ENCODE peak calls at places on chromosome 16, in eight cellular contexts. One of them, this sample, is unnamed.

GRCh38 chr16:68086336-68086821 is 1.2 kb downstream of the NFATC3 start:
- DNase-seq in Calu3: no peak
- DNase-seq in nephron progenitor cell: no peak
- DNase-seq in hepatocyte: no peak
- DNase-seq in brain microvascular endothelial cell: no peak
- DNase-seq in Panc1: no peak
- DNase-seq in A549: peak; percentile 49
- DNase-seq in natural killer cell: no peak
- DNase-seq in this sample: no peak

GRCh38 chr16:54239441-54239840 is 47.1 kb downstream of the IRX3 start:
- DNase-seq in Calu3: no peak
- DNase-seq in nephron progenitor cell: no peak
- DNase-seq in hepatocyte: no peak
- DNase-seq in brain microvascular endothelial cell: no peak
- DNase-seq in Panc1: no peak
- DNase-seq in A549: no peak
- DNase-seq in natural killer cell: no peak
- DNase-seq in this sample: no peak

GRCh38 chr16:11706180-11706742 is 36.4 kb downstream of the TXNDC11 start:
- DNase-seq in Calu3: no peak
- DNase-seq in nephron progenitor cell: no peak
- DNase-seq in hepatocyte: no peak
- DNase-seq in brain microvascular endothelial cell: no peak
- DNase-seq in Panc1: no peak
- DNase-seq in A549: no peak
- DNase-seq in natural killer cell: no peak
- DNase-seq in this sample: no peak

GRCh38 chr16:88534731-88535141 is 35.5 kb upstream of the ZC3H18 start:
- DNase-seq in Calu3: no peak
- DNase-seq in nephron progenitor cell: peak; percentile 65
- DNase-seq in hepatocyte: no peak
- DNase-seq in brain microvascular endothelial cell: peak; percentile 13
- DNase-seq in Panc1: no peak
- DNase-seq in A549: peak; percentile 69
- DNase-seq in natural killer cell: no peak
- DNase-seq in this sample: peak; percentile 59

GRCh38 chr16:67881557-67882220 is 3.0 kb upstream of the NRN1L start:
- DNase-seq in Calu3: no peak
- DNase-seq in nephron progenitor cell: no peak
- DNase-seq in hepatocyte: no peak
- DNase-seq in brain microvascular endothelial cell: no peak
- DNase-seq in Panc1: no peak
- DNase-seq in A549: no peak
- DNase-seq in natural killer cell: no peak
- DNase-seq in this sample: no peak

GRCh38 chr16:1612320-1613111 is at the start of gene CRAMP1:
- DNase-seq in Calu3: peak; percentile 26
- DNase-seq in nephron progenitor cell: peak; percentile 47
- DNase-seq in hepatocyte: peak; percentile 43
- DNase-seq in brain microvascular endothelial cell: peak; percentile 9
- DNase-seq in Panc1: no peak
- DNase-seq in A549: peak; percentile 27
- DNase-seq in natural killer cell: peak; percentile 26
- DNase-seq in this sample: peak; percentile 43

GRCh38 chr16:81237942-81238295 is 570 bp upstream of the BCO1 start:
- DNase-seq in Calu3: no peak
- DNase-seq in nephron progenitor cell: peak; percentile 26
- DNase-seq in hepatocyte: no peak
- DNase-seq in brain microvascular endothelial cell: no peak
- DNase-seq in Panc1: no peak
- DNase-seq in A549: no peak
- DNase-seq in natural killer cell: no peak
- DNase-seq in this sample: no peak

GRCh38 chr16:66610111-66610820 is 5.8 kb downstream of the CMTM3 start:
- DNase-seq in Calu3: no peak
- DNase-seq in nephron progenitor cell: no peak
- DNase-seq in hepatocyte: no peak
- DNase-seq in brain microvascular endothelial cell: no peak
- DNase-seq in Panc1: no peak
- DNase-seq in A549: no peak
- DNase-seq in natural killer cell: no peak
- DNase-seq in this sample: no peak

GRCh38 chr16:81263470-81264200 is 25.1 kb downstream of the BCO1 start:
- DNase-seq in Calu3: no peak
- DNase-seq in nephron progenitor cell: no peak
- DNase-seq in hepatocyte: no peak
- DNase-seq in brain microvascular endothelial cell: no peak
- DNase-seq in Panc1: no peak
- DNase-seq in A549: no peak
- DNase-seq in natural killer cell: no peak
- DNase-seq in this sample: no peak

GRCh38 chr16:578870-579405 is 9.2 kb downstream of the PIGQ start:
- DNase-seq in Calu3: no peak
- DNase-seq in nephron progenitor cell: peak; percentile 84
- DNase-seq in hepatocyte: peak; percentile 88
- DNase-seq in brain microvascular endothelial cell: peak; percentile 27
- DNase-seq in Panc1: peak; percentile 30
- DNase-seq in A549: peak; percentile 84
- DNase-seq in natural killer cell: peak; percentile 57
- DNase-seq in this sample: peak; percentile 81

GRCh38 chr16:69589434-69590269 is 23.9 kb downstream of the NFAT5 start:
- DNase-seq in Calu3: no peak
- DNase-seq in nephron progenitor cell: no peak
- DNase-seq in hepatocyte: no peak
- DNase-seq in brain microvascular endothelial cell: no peak
- DNase-seq in Panc1: no peak
- DNase-seq in A549: no peak
- DNase-seq in natural killer cell: no peak
- DNase-seq in this sample: peak; percentile 20

GRCh38 chr16:72425571-72426341 is 253.8 kb upstream of the PMFBP1 start:
- DNase-seq in Calu3: no peak
- DNase-seq in nephron progenitor cell: no peak
- DNase-seq in hepatocyte: no peak
- DNase-seq in brain microvascular endothelial cell: no peak
- DNase-seq in Panc1: no peak
- DNase-seq in A549: no peak
- DNase-seq in natural killer cell: no peak
- DNase-seq in this sample: no peak

GRCh38 chr16:75702247-75702646 is 986 bp upstream of the DUXB start:
- DNase-seq in Calu3: no peak
- DNase-seq in nephron progenitor cell: no peak
- DNase-seq in hepatocyte: peak; percentile 19
- DNase-seq in brain microvascular endothelial cell: no peak
- DNase-seq in Panc1: no peak
- DNase-seq in A549: no peak
- DNase-seq in natural killer cell: no peak
- DNase-seq in this sample: no peak

GRCh38 chr16:30585022-30585399 is 486 bp downstream of the ZNF785 start:
- DNase-seq in Calu3: no peak
- DNase-seq in nephron progenitor cell: no peak
- DNase-seq in hepatocyte: peak; percentile 21
- DNase-seq in brain microvascular endothelial cell: peak; percentile 3
- DNase-seq in Panc1: no peak
- DNase-seq in A549: no peak
- DNase-seq in natural killer cell: no peak
- DNase-seq in this sample: peak; percentile 44

GRCh38 chr16:3266873-3267537 is 10.6 kb upstream of the MEFV start:
- DNase-seq in Calu3: peak; percentile 16
- DNase-seq in nephron progenitor cell: no peak
- DNase-seq in hepatocyte: peak; percentile 30
- DNase-seq in brain microvascular endothelial cell: peak; percentile 20
- DNase-seq in Panc1: peak; percentile 17
- DNase-seq in A549: peak; percentile 61
- DNase-seq in natural killer cell: no peak
- DNase-seq in this sample: peak; percentile 35

GRCh38 chr16:88576307-88576706 is 6.1 kb downstream of the ZC3H18 start:
- DNase-seq in Calu3: no peak
- DNase-seq in nephron progenitor cell: no peak
- DNase-seq in hepatocyte: no peak
- DNase-seq in brain microvascular endothelial cell: no peak
- DNase-seq in Panc1: no peak
- DNase-seq in A549: no peak
- DNase-seq in natural killer cell: no peak
- DNase-seq in this sample: no peak

GRCh38 chr16:11349599-11350276 is 4.5 kb downstream of the RMI2 start:
- DNase-seq in Calu3: no peak
- DNase-seq in nephron progenitor cell: no peak
- DNase-seq in hepatocyte: peak; percentile 37
- DNase-seq in brain microvascular endothelial cell: no peak
- DNase-seq in Panc1: no peak
- DNase-seq in A549: no peak
- DNase-seq in natural killer cell: no peak
- DNase-seq in this sample: no peak

GRCh38 chr16:27640277-27640600 is 90.3 kb downstream of the KATNIP start:
- DNase-seq in Calu3: no peak
- DNase-seq in nephron progenitor cell: no peak
- DNase-seq in hepatocyte: no peak
- DNase-seq in brain microvascular endothelial cell: no peak
- DNase-seq in Panc1: no peak
- DNase-seq in A549: no peak
- DNase-seq in natural killer cell: no peak
- DNase-seq in this sample: no peak

GRCh38 chr16:81521141-81521626 is 76.6 kb downstream of the CMIP start:
- DNase-seq in Calu3: no peak
- DNase-seq in nephron progenitor cell: peak; percentile 40
- DNase-seq in hepatocyte: no peak
- DNase-seq in brain microvascular endothelial cell: no peak
- DNase-seq in Panc1: no peak
- DNase-seq in A549: no peak
- DNase-seq in natural killer cell: peak; percentile 88
- DNase-seq in this sample: peak; percentile 93

GRCh38 chr16:11105038-11105903 is 150.7 kb downstream of the SOCS1 start:
- DNase-seq in Calu3: no peak
- DNase-seq in nephron progenitor cell: no peak
- DNase-seq in hepatocyte: peak; percentile 78
- DNase-seq in brain microvascular endothelial cell: peak; percentile 96
- DNase-seq in Panc1: no peak
- DNase-seq in A549: peak; percentile 6
- DNase-seq in natural killer cell: no peak
- DNase-seq in this sample: peak; percentile 61

DNA sequence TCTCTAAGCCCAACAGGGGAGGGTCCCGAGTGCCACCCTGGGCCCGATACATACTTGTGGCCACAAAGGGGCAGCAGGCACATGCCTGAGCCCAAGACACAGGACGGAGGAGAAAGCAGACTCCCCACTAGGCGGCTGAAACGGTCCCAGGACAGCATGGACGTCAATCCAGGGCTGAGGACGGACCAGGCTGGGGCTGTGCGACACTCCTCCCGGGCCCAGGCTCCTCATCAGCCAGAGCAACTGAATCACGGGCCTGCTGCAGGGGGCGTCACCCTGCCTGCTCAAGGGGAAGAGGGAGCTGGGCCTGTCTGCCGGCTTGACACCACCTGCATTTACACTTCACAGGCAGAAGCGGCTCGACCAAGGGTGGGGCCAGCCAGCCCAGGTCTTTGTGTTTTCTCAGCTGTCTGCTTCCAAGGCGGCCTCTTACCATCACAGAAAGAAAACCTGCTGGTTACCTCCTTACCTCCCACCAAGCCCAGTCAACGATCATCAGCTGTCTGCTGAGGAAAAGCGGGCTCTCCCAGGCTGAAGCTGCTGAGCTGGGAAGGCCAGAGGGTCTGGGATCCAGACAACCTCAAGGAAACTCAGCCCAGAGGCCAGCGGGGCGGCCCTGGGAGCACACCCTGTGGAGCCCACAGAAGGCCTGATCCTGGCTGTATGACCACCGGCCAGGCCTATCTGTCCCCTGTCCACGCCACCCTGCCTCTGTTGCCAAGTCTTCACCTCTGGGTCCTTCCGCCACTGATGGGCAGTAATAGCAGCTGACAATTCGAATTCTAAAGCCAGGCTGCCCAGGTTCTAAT is 26.4 kb downstream of the KIFC3 start:
- DNase-seq in Calu3: no peak
- DNase-seq in nephron progenitor cell: peak; percentile 78
- DNase-seq in hepatocyte: peak; percentile 73
- DNase-seq in brain microvascular endothelial cell: peak; percentile 34
- DNase-seq in Panc1: no peak
- DNase-seq in A549: peak; percentile 60
- DNase-seq in natural killer cell: no peak
- DNase-seq in this sample: no peak
- TF ChIP-seq CTCF in Calu3: no peak
- TF ChIP-seq CTCF in nephron progenitor cell: peak; percentile 71
- TF ChIP-seq CTCF in hepatocyte: peak; percentile 50
- TF ChIP-seq CTCF in brain microvascular endothelial cell: peak; percentile 55
- TF ChIP-seq CTCF in Panc1: no peak
- TF ChIP-seq CTCF in A549: no peak
- TF ChIP-seq CTCF in natural killer cell: no peak
- TF ChIP-seq CTCF in this sample: no peak

GRCh38 chr16:9254863-9255262 is 163.4 kb downstream of the HAPSTR1 start:
- DNase-seq in Calu3: no peak
- DNase-seq in nephron progenitor cell: no peak
- DNase-seq in hepatocyte: no peak
- DNase-seq in brain microvascular endothelial cell: no peak
- DNase-seq in Panc1: no peak
- DNase-seq in A549: no peak
- DNase-seq in natural killer cell: no peak
- DNase-seq in this sample: no peak
- TF ChIP-seq CTCF in Calu3: no peak
- TF ChIP-seq CTCF in nephron progenitor cell: no peak
- TF ChIP-seq CTCF in hepatocyte: no peak
- TF ChIP-seq CTCF in brain microvascular endothelial cell: no peak
- TF ChIP-seq CTCF in Panc1: no peak
- TF ChIP-seq CTCF in A549: no peak
- TF ChIP-seq CTCF in natural killer cell: no peak
- TF ChIP-seq CTCF in this sample: no peak

GRCh38 chr16:24562811-24563210 is 23.4 kb downstream of the RBBP6 start:
- DNase-seq in Calu3: no peak
- DNase-seq in nephron progenitor cell: no peak
- DNase-seq in hepatocyte: no peak
- DNase-seq in brain microvascular endothelial cell: no peak
- DNase-seq in Panc1: no peak
- DNase-seq in A549: no peak
- DNase-seq in natural killer cell: no peak
- DNase-seq in this sample: no peak

GRCh38 chr16:24573141-24573540 is 33.8 kb downstream of the RBBP6 start:
- DNase-seq in Calu3: no peak
- DNase-seq in nephron progenitor cell: no peak
- DNase-seq in hepatocyte: no peak
- DNase-seq in brain microvascular endothelial cell: no peak
- DNase-seq in Panc1: no peak
- DNase-seq in A549: no peak
- DNase-seq in natural killer cell: no peak
- DNase-seq in this sample: no peak

GRCh38 chr16:24572069-24572468 is 32.7 kb downstream of the RBBP6 start:
- DNase-seq in Calu3: no peak
- DNase-seq in nephron progenitor cell: no peak
- DNase-seq in hepatocyte: no peak
- DNase-seq in brain microvascular endothelial cell: no peak
- DNase-seq in Panc1: no peak
- DNase-seq in A549: no peak
- DNase-seq in natural killer cell: no peak
- DNase-seq in this sample: no peak

GRCh38 chr16:24568392-24568791 is 29.0 kb downstream of the RBBP6 start:
- DNase-seq in Calu3: no peak
- DNase-seq in nephron progenitor cell: no peak
- DNase-seq in hepatocyte: no peak
- DNase-seq in brain microvascular endothelial cell: no peak
- DNase-seq in Panc1: no peak
- DNase-seq in A549: peak; percentile 53
- DNase-seq in natural killer cell: no peak
- DNase-seq in this sample: no peak
- TF ChIP-seq CTCF in Calu3: peak; percentile 32
- TF ChIP-seq CTCF in nephron progenitor cell: no peak
- TF ChIP-seq CTCF in hepatocyte: peak; percentile 34
- TF ChIP-seq CTCF in brain microvascular endothelial cell: peak; percentile 8
- TF ChIP-seq CTCF in Panc1: peak; percentile 35
- TF ChIP-seq CTCF in A549: peak; percentile 65
- TF ChIP-seq CTCF in natural killer cell: no peak
- TF ChIP-seq CTCF in this sample: no peak

GRCh38 chr16:52676951-52677350 is 130.0 kb upstream of the TOX3 start:
- DNase-seq in Calu3: no peak
- DNase-seq in nephron progenitor cell: no peak
- DNase-seq in hepatocyte: no peak
- DNase-seq in brain microvascular endothelial cell: no peak
- DNase-seq in Panc1: no peak
- DNase-seq in A549: no peak
- DNase-seq in natural killer cell: no peak
- DNase-seq in this sample: no peak
- TF ChIP-seq CTCF in Calu3: no peak
- TF ChIP-seq CTCF in nephron progenitor cell: no peak
- TF ChIP-seq CTCF in hepatocyte: no peak
- TF ChIP-seq CTCF in brain microvascular endothelial cell: no peak
- TF ChIP-seq CTCF in Panc1: no peak
- TF ChIP-seq CTCF in A549: no peak
- TF ChIP-seq CTCF in natural killer cell: no peak
- TF ChIP-seq CTCF in this sample: no peak

This sample was measured in activated CD8-positive, alpha-beta T cell treated with anti-CD3 and anti-CD28 coated beads for 36 hours.